ENCODE peak calls at places on chromosomes 12 and 14, in five cellular contexts. One of them, this sample, is unnamed.

GRCh38 chr14:64324461-64325255 is 30.5 kb upstream of the ESR2 start:
- DNase-seq in ovary: no peak
- DNase-seq in gastrocnemius medialis: no peak
- DNase-seq in neuronal stem cell: no peak
- DNase-seq in small intestine: no peak
- DNase-seq in this sample: no peak

GRCh38 chr14:67653651-67654280 is 20.7 kb downstream of the VTI1B start:
- DNase-seq in ovary: no peak
- DNase-seq in gastrocnemius medialis: no peak
- DNase-seq in neuronal stem cell: no peak
- DNase-seq in small intestine: no peak
- DNase-seq in this sample: no peak

GRCh38 chr12:99870085-99870484 is 114.7 kb downstream of the ANKS1B start:
- DNase-seq in ovary: no peak
- DNase-seq in gastrocnemius medialis: no peak
- DNase-seq in neuronal stem cell: no peak
- DNase-seq in small intestine: no peak
- DNase-seq in this sample: no peak

GRCh38 chr14:78345346-78345745 is 175.2 kb downstream of the NRXN3 start:
- DNase-seq in ovary: no peak
- DNase-seq in gastrocnemius medialis: no peak
- DNase-seq in neuronal stem cell: no peak
- DNase-seq in small intestine: no peak
- DNase-seq in this sample: no peak

GRCh38 chr12:563250-563781 is 99.9 kb downstream of the NINJ2 start:
- DNase-seq in ovary: no peak
- DNase-seq in gastrocnemius medialis: no peak
- DNase-seq in neuronal stem cell: no peak
- DNase-seq in small intestine: peak; percentile 49
- DNase-seq in this sample: no peak

GRCh38 chr14:87483651-87484260 is 509.2 kb downstream of the GALC start:
- DNase-seq in ovary: no peak
- DNase-seq in gastrocnemius medialis: no peak
- DNase-seq in neuronal stem cell: no peak
- DNase-seq in small intestine: no peak
- DNase-seq in this sample: no peak

GRCh38 chr12:6074394-6074793 is 50.1 kb downstream of the VWF start:
- DNase-seq in ovary: no peak
- DNase-seq in gastrocnemius medialis: no peak
- DNase-seq in neuronal stem cell: no peak
- DNase-seq in small intestine: no peak
- DNase-seq in this sample: no peak

GRCh38 chr14:74614508-74615495 is 2.8 kb upstream of the LTBP2 start:
- DNase-seq in ovary: no peak
- DNase-seq in gastrocnemius medialis: no peak
- DNase-seq in neuronal stem cell: no peak
- DNase-seq in small intestine: no peak
- DNase-seq in this sample: no peak

GRCh38 chr12:32493282-32493681 is 93.9 kb downstream of the FGD4 start:
- DNase-seq in ovary: no peak
- DNase-seq in gastrocnemius medialis: no peak
- DNase-seq in neuronal stem cell: no peak
- DNase-seq in small intestine: no peak
- DNase-seq in this sample: no peak

GRCh38 chr14:61271552-61271951 is 9.6 kb downstream of the TMEM30B start:
- DNase-seq in ovary: no peak
- DNase-seq in gastrocnemius medialis: no peak
- DNase-seq in neuronal stem cell: no peak
- DNase-seq in small intestine: no peak
- DNase-seq in this sample: no peak

GRCh38 chr14:48937796-48938195 is 648.4 kb downstream of the RPS29 start:
- DNase-seq in ovary: no peak
- DNase-seq in gastrocnemius medialis: no peak
- DNase-seq in neuronal stem cell: peak; percentile 12
- DNase-seq in small intestine: no peak
- DNase-seq in this sample: no peak

GRCh38 chr14:101004954-101005353 is 101.4 kb upstream of the RTL1 start:
- DNase-seq in ovary: peak; percentile 43
- DNase-seq in gastrocnemius medialis: no peak
- DNase-seq in neuronal stem cell: no peak
- DNase-seq in small intestine: no peak
- DNase-seq in this sample: no peak

GRCh38 chr12:68446896-68447806 is 115.0 kb upstream of the MDM1 start:
- DNase-seq in ovary: no peak
- DNase-seq in gastrocnemius medialis: no peak
- DNase-seq in neuronal stem cell: peak; percentile 57
- DNase-seq in small intestine: no peak
- DNase-seq in this sample: no peak

GRCh38 chr12:49515266-49515665 is 23.6 kb upstream of the KCNH3 start:
- DNase-seq in ovary: no peak
- DNase-seq in gastrocnemius medialis: no peak
- DNase-seq in neuronal stem cell: no peak
- DNase-seq in small intestine: no peak
- DNase-seq in this sample: no peak

GRCh38 chr12:22355011-22355580 is 20.6 kb upstream of the ST8SIA1 start:
- DNase-seq in ovary: no peak
- DNase-seq in gastrocnemius medialis: no peak
- DNase-seq in neuronal stem cell: no peak
- DNase-seq in small intestine: no peak
- DNase-seq in this sample: no peak

GRCh38 chr14:32224731-32225377 is 21.8 kb upstream of the RNU6-8 start:
- DNase-seq in ovary: no peak
- DNase-seq in gastrocnemius medialis: peak; percentile 64
- DNase-seq in neuronal stem cell: no peak
- DNase-seq in small intestine: peak; percentile 47
- DNase-seq in this sample: no peak

GRCh38 chr12:49843871-49844437 is 1.0 kb upstream of the BCDIN3D start:
- DNase-seq in ovary: no peak
- DNase-seq in gastrocnemius medialis: no peak
- DNase-seq in neuronal stem cell: no peak
- DNase-seq in small intestine: no peak
- DNase-seq in this sample: no peak

GRCh38 chr14:49961270-49962222 is 68.7 kb downstream of the ARF6 start:
- DNase-seq in ovary: no peak
- DNase-seq in gastrocnemius medialis: no peak
- DNase-seq in neuronal stem cell: no peak
- DNase-seq in small intestine: no peak
- DNase-seq in this sample: peak; percentile 56

GRCh38 chr14:68815288-68816182 is 22.7 kb upstream of the ZFP36L1 start:
- DNase-seq in ovary: no peak
- DNase-seq in gastrocnemius medialis: peak; percentile 77
- DNase-seq in neuronal stem cell: no peak
- DNase-seq in small intestine: peak; percentile 37
- DNase-seq in this sample: no peak

GRCh38 chr14:91980157-91980556 is 32.7 kb upstream of the FBLN5 start:
- DNase-seq in ovary: no peak
- DNase-seq in gastrocnemius medialis: no peak
- DNase-seq in neuronal stem cell: no peak
- DNase-seq in small intestine: peak; percentile 42
- DNase-seq in this sample: no peak

GRCh38 chr12:95918194-95918993 is 24.0 kb downstream of the CCDC38 start:
- DNase-seq in ovary: no peak
- DNase-seq in gastrocnemius medialis: peak; percentile 15
- DNase-seq in neuronal stem cell: peak; percentile 31
- DNase-seq in small intestine: peak; percentile 57
- DNase-seq in this sample: peak; percentile 37

GRCh38 chr14:88352299-88353097 is 29.4 kb upstream of the KCNK10 start:
- DNase-seq in ovary: no peak
- DNase-seq in gastrocnemius medialis: no peak
- DNase-seq in neuronal stem cell: no peak
- DNase-seq in small intestine: no peak
- DNase-seq in this sample: no peak

GRCh38 chr12:111361717-111362576 is 6.9 kb downstream of the PHETA1 start:
- DNase-seq in ovary: peak; percentile 75
- DNase-seq in gastrocnemius medialis: no peak
- DNase-seq in neuronal stem cell: no peak
- DNase-seq in small intestine: no peak
- DNase-seq in this sample: no peak

GRCh38 chr12:29552324-29552927 is 54.9 kb upstream of the OVCH1 start:
- DNase-seq in ovary: peak; percentile 76
- DNase-seq in gastrocnemius medialis: peak; percentile 51
- DNase-seq in neuronal stem cell: peak; percentile 40
- DNase-seq in small intestine: peak; percentile 68
- DNase-seq in this sample: peak; percentile 40

GRCh38 chr14:58637391-58638230 is at the start of gene DACT1:
- DNase-seq in ovary: peak; percentile 84
- DNase-seq in gastrocnemius medialis: peak; percentile 16
- DNase-seq in neuronal stem cell: peak; percentile 71
- DNase-seq in small intestine: peak; percentile 25
- DNase-seq in this sample: peak; percentile 45

GRCh38 chr12:131913666-131914065 is 15.4 kb upstream of the PUS1 start:
- DNase-seq in ovary: no peak
- DNase-seq in gastrocnemius medialis: no peak
- DNase-seq in neuronal stem cell: no peak
- DNase-seq in small intestine: no peak
- DNase-seq in this sample: no peak

GRCh38 chr12:113594967-113595366 is 123.3 kb upstream of the LHX5 start:
- DNase-seq in ovary: no peak
- DNase-seq in gastrocnemius medialis: no peak
- DNase-seq in neuronal stem cell: no peak
- DNase-seq in small intestine: no peak
- DNase-seq in this sample: no peak

DNA sequence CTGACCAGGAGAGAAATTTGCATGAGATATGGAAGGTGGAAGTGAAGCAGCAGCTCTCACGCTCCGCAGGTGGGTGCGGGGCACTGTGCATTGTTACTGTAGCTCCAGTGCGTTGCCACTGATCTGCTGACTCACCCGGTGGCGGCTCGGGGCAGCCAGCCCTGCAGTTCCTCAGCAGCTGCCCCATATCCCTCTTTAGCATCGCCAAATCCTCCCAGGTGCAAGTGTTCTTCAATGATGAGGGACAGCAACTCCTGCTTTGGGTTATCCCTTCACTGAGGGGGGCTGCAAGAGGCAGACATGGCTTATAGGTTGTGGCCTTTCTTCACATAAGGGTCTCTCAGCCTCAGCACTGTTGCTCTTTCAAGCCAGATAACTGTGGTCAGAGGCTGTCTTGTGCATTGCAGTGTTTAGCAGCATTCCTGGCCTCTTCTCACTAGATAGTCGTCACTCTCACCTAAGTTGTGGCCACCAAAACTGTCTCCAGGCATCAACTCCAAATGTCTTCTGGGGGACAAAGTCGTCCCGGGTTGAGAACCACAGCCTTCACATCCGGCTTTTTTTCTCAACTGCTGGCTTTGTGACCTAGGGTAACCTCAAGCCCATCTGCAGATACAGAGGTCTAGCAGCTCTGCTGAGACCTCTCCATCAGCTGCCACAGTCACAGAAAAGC is 180.8 kb downstream of the EFCAB11 start:
- DNase-seq in ovary: no peak
- DNase-seq in gastrocnemius medialis: peak; percentile 65
- DNase-seq in neuronal stem cell: no peak
- DNase-seq in small intestine: peak; percentile 76
- DNase-seq in this sample: no peak
- H3K4me3 ChIP-seq in ovary: no peak overlapping the region
- H3K4me3 ChIP-seq in gastrocnemius medialis: no peak overlapping the region
- H3K4me3 ChIP-seq in neuronal stem cell: no peak overlapping the region
- H3K4me3 ChIP-seq in small intestine: no peak overlapping the region
- H3K4me3 ChIP-seq in this sample: no peak overlapping the region

GRCh38 chr14:22391908-22392307 is 197.1 kb downstream of the DAD1 start:
- DNase-seq in ovary: peak; percentile 38
- DNase-seq in gastrocnemius medialis: no peak
- DNase-seq in neuronal stem cell: peak; percentile 64
- DNase-seq in small intestine: peak; percentile 35
- DNase-seq in this sample: peak; percentile 52
- H3K4me3 ChIP-seq in ovary: no peak overlapping the region
- H3K4me3 ChIP-seq in gastrocnemius medialis: no peak overlapping the region
- H3K4me3 ChIP-seq in neuronal stem cell: no peak overlapping the region
- H3K4me3 ChIP-seq in small intestine: no peak overlapping the region
- H3K4me3 ChIP-seq in this sample: no peak overlapping the region

GRCh38 chr12:120580787-120581723 is at the start of gene POP5:
- DNase-seq in ovary: peak; percentile 96
- DNase-seq in gastrocnemius medialis: peak; percentile 96
- DNase-seq in neuronal stem cell: peak; percentile 97
- DNase-seq in small intestine: peak; percentile 99
- DNase-seq in this sample: peak; percentile 96

GRCh38 chr12:120579179-120579578 is 2.0 kb downstream of the POP5 start:
- DNase-seq in ovary: no peak
- DNase-seq in gastrocnemius medialis: no peak
- DNase-seq in neuronal stem cell: no peak
- DNase-seq in small intestine: no peak
- DNase-seq in this sample: no peak

GRCh38 chr12:120583478-120584030 is 2.4 kb upstream of the POP5 start:
- DNase-seq in ovary: peak; percentile 81
- DNase-seq in gastrocnemius medialis: peak; percentile 58
- DNase-seq in neuronal stem cell: peak; percentile 82
- DNase-seq in small intestine: peak; percentile 66
- DNase-seq in this sample: peak; percentile 46

GRCh38 chr12:120584343-120585149 is 3.3 kb upstream of the POP5 start:
- DNase-seq in ovary: peak; percentile 70
- DNase-seq in gastrocnemius medialis: peak; percentile 36
- DNase-seq in neuronal stem cell: peak; percentile 71
- DNase-seq in small intestine: peak; percentile 73
- DNase-seq in this sample: peak; percentile 9

GRCh38 chr12:120581998-120582397 is 796 bp upstream of the POP5 start:
- DNase-seq in ovary: no peak
- DNase-seq in gastrocnemius medialis: no peak
- DNase-seq in neuronal stem cell: no peak
- DNase-seq in small intestine: no peak
- DNase-seq in this sample: no peak
- H3K4me3 ChIP-seq in ovary: peak overlapping the region; percentile 48
- H3K4me3 ChIP-seq in gastrocnemius medialis: peak overlapping the region; percentile 94
- H3K4me3 ChIP-seq in neuronal stem cell: peak overlapping the region; percentile 79
- H3K4me3 ChIP-seq in small intestine: no peak overlapping the region
- H3K4me3 ChIP-seq in this sample: peak overlapping the region; percentile 70

GRCh38 chr14:55586411-55586810 is 6.4 kb downstream of the KTN1 start:
- DNase-seq in ovary: no peak
- DNase-seq in gastrocnemius medialis: no peak
- DNase-seq in neuronal stem cell: no peak
- DNase-seq in small intestine: no peak
- DNase-seq in this sample: no peak

GRCh38 chr14:55583942-55584468 is 4.0 kb downstream of the KTN1 start:
- DNase-seq in ovary: no peak
- DNase-seq in gastrocnemius medialis: no peak
- DNase-seq in neuronal stem cell: no peak
- DNase-seq in small intestine: peak; percentile 62
- DNase-seq in this sample: no peak

GRCh38 chr14:55587847-55588246 is 7.8 kb downstream of the KTN1 start:
- DNase-seq in ovary: no peak
- DNase-seq in gastrocnemius medialis: no peak
- DNase-seq in neuronal stem cell: no peak
- DNase-seq in small intestine: no peak
- DNase-seq in this sample: no peak

GRCh38 chr14:55588259-55588699 is 8.3 kb downstream of the KTN1 start:
- DNase-seq in ovary: no peak
- DNase-seq in gastrocnemius medialis: no peak
- DNase-seq in neuronal stem cell: no peak
- DNase-seq in small intestine: no peak
- DNase-seq in this sample: no peak

DNA sequence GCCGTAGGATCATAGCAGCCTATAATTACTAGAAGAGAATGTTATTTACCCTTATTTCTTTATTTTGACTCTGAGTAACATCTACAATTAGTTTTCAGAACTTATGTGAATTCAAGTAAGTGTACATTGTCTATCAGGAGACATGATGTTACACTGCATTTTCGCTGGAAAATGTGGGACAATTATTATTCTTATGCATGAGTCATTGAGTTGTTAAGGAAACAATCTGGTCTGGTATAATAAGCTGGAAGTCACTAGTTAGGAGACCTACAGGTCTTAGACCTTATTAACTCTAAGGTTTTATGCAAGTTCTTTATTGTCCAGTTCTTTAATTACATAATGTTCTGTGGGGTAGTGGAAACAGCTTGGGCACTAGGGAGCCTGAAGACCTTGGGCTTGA is 5.8 kb downstream of the KTN1 start:
- DNase-seq in ovary: no peak
- DNase-seq in gastrocnemius medialis: no peak
- DNase-seq in neuronal stem cell: no peak
- DNase-seq in small intestine: no peak
- DNase-seq in this sample: no peak
- H3K4me3 ChIP-seq in ovary: no peak overlapping the region
- H3K4me3 ChIP-seq in gastrocnemius medialis: no peak overlapping the region
- H3K4me3 ChIP-seq in neuronal stem cell: no peak overlapping the region
- H3K4me3 ChIP-seq in small intestine: no peak overlapping the region
- H3K4me3 ChIP-seq in this sample: no peak overlapping the region